ENCODE peak calls at places on chromosomes 11 and 22, in nine cellular contexts. T, Q, F, R, Z, A, B, W and H are unnamed samples.

GRCh38 chr11:65576867-65577755 is 1.3 kb downstream of the EHBP1L1 start:
- DNase-seq in T (no peak), Q (peak; percentile 65), F (no peak), R (no peak), Z (peak; percentile 81), A (no peak), B (peak; percentile 52), W (peak; percentile 95), H (no peak)

GRCh38 chr11:42043312-42043711 is 583.9 kb upstream of the LRRC4C start:
- DNase-seq in T (no peak), Q (no peak), F (no peak), R (no peak), Z (no peak), A (no peak), B (peak; percentile 58), W (no peak), H (no peak)

GRCh38 chr11:100932474-100933100 is 197.0 kb downstream of the PGR start:
- DNase-seq in T (no peak), Q (peak; percentile 34), F (no peak), R (no peak), Z (no peak), A (no peak), B (peak; percentile 41), W (no peak), H (peak; percentile 13)

GRCh38 chr22:30802202-30803166 is 107.8 kb downstream of the OSBP2 start:
- DNase-seq in T (peak; percentile 46), Q (peak; percentile 91), F (no peak), R (no peak), Z (peak; percentile 86), A (peak; percentile 80), B (peak; percentile 93), W (peak; percentile 90), H (peak; percentile 82)

GRCh38 chr11:59191899-59192298 is 20.0 kb downstream of the DTX4 start:
- DNase-seq in T (no peak), Q (no peak), F (no peak), R (no peak), Z (no peak), A (no peak), B (no peak), W (no peak), H (no peak)

GRCh38 chr11:65538915-65539374 is 14.1 kb downstream of the SCYL1 start:
- DNase-seq in T (no peak), Q (no peak), F (no peak), R (no peak), Z (no peak), A (peak; percentile 74), B (no peak), W (no peak), H (no peak)

GRCh38 chr11:17697175-17697949 is 22.0 kb upstream of the MYOD1 start:
- DNase-seq in T (no peak), Q (no peak), F (no peak), R (no peak), Z (no peak), A (no peak), B (no peak), W (peak; percentile 89), H (no peak)

GRCh38 chr11:44453213-44453612 is 112.2 kb upstream of the CD82 start:
- DNase-seq in T (no peak), Q (no peak), F (no peak), R (no peak), Z (no peak), A (no peak), B (no peak), W (no peak), H (no peak)

GRCh38 chr11:64449381-64450167 is 90.6 kb downstream of the RPS6KA4 start:
- DNase-seq in T (no peak), Q (peak; percentile 23), F (no peak), R (no peak), Z (peak; percentile 75), A (no peak), B (peak; percentile 59), W (peak; percentile 64), H (peak; percentile 88)

DNA sequence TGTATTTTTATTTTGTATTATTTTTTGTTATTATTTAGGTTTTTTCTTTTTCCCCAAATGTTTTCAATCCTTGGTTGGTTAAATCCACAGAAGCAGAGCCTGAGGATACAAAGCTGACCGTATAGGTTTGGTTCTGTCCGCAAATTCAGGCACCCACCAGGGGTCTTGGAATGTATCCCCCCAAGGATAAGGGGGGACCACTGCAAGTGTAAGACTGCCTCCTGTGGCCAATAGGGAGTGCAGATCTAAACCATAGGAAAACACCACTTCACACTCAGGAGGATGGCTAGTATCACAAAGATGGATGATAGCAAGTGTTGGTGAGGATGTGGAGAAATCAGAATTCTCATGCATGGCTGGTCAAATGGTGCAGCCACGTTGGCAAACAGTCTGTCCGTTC is 20.0 kb downstream of the CPT1A start:
- DNase-seq in T (no peak), Q (no peak), F (no peak), R (no peak), Z (no peak), A (no peak), B (no peak), W (no peak), H (no peak)
- TF ChIP-seq CTCF in T (no peak), Q (no peak), F (peak; percentile 33), R (no peak), Z (no peak), A (no peak), B (no peak), W (no peak), H (no peak)

DNA sequence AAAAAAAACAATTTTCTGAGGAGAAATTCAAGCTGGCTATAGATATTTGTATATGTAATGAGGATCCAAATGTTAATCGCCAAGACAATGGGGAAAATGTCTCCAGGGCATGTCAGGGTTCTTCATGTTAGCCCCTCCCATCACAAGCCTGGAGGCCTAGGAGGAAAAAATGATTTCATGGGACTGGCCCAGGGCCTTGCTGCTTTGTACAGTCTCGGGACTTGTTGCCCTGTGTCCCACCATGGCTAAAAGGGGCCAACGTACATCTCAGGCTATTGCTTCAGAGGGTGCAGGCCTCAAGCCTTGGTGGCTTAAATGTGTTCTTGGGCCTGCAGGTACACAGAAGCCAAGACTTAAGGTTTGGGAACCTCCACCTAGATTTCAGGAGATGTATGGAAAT is 62.1 kb upstream of the SLC5A12 start:
- DNase-seq in T (no peak), Q (no peak), F (no peak), R (no peak), Z (no peak), A (no peak), B (no peak), W (no peak), H (no peak)
- TF ChIP-seq CTCF in T (no peak), Q (no peak), F (no peak), R (no peak), Z (no peak), A (no peak), B (no peak), W (no peak), H (no peak)

DNA sequence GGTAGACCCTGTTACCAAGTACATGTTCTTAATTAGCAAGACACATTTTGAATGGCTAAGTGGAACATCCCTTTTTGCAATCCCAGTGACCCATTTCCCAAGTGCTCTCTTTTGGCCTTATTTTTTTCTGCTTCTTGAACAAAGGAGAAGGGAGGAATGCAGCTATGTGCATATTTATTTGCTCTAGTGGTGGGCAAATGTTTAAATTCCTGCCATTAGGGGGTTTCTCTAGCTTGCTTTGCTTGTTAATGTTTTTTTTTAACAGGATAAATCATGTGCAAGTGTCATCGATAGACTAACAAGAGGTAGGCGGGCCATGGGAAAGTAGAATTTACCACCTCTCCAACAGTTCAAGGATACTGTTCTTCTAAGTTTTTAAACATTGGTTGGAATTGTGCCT is 135.6 kb downstream of the COMMD9 start:
- DNase-seq in T (no peak), Q (no peak), F (no peak), R (no peak), Z (no peak), A (no peak), B (no peak), W (no peak), H (no peak)
- TF ChIP-seq CTCF in T (no peak), Q (peak; percentile 4), F (peak; percentile 17), R (no peak), Z (no peak), A (no peak), B (no peak), W (no peak), H (no peak)

GRCh38 chr22:35253946-35254345 is 3.3 kb upstream of the HMGXB4 start:
- DNase-seq in T (no peak), Q (no peak), F (no peak), R (no peak), Z (no peak), A (no peak), B (no peak), W (no peak), H (no peak)

GRCh38 chr22:35258144-35258988 is 1.1 kb downstream of the HMGXB4 start:
- DNase-seq in T (no peak), Q (peak; percentile 4), F (no peak), R (no peak), Z (peak; percentile 17), A (no peak), B (peak; percentile 45), W (no peak), H (no peak)

GRCh38 chr22:35257002-35257320 is 332 bp upstream of the HMGXB4 start:
- DNase-seq in T (no peak), Q (no peak), F (no peak), R (no peak), Z (no peak), A (no peak), B (no peak), W (no peak), H (no peak)

GRCh38 chr22:35257321-35258143 is at the start of gene HMGXB4:
- DNase-seq in T (no peak), Q (peak; percentile 89), F (peak; percentile 31), R (peak; percentile 17), Z (peak; percentile 88), A (peak; percentile 94), B (peak; percentile 83), W (peak; percentile 94), H (peak; percentile 94)
- TF ChIP-seq CTCF in T (no peak), Q (no peak), F (peak; percentile 4), R (no peak), Z (no peak), A (no peak), B (no peak), W (peak; percentile 17), H (no peak)